ENCODE peak calls at places on chromosomes 7 and 10, in six cellular contexts. P, S, Q, G, X and A are unnamed samples.

GRCh38 chr7:112708236-112708635 is 82.0 kb downstream of the TMEM168 start:
- DNase-seq in P (no peak), S (no peak), Q (no peak), G (no peak), X (no peak), A (no peak)

GRCh38 chr10:90112681-90113080 is 411.3 kb downstream of the KIF20B start:
- DNase-seq in P (no peak), S (no peak), Q (no peak), G (no peak), X (no peak), A (no peak)

GRCh38 chr10:23413629-23414089 is 25.2 kb upstream of the OTUD1 start:
- DNase-seq in P (no peak), S (peak), Q (no peak), G (no peak), X (no peak), A (no peak)

GRCh38 chr7:112495820-112496462 is 15.2 kb downstream of the LSMEM1 start:
- DNase-seq in P (no peak), S (peak), Q (no peak), G (peak), X (no peak), A (peak)

GRCh38 chr10:129523031-129523722 is 56.1 kb downstream of the MGMT start:
- DNase-seq in P (no peak), S (no peak), Q (no peak), G (no peak), X (no peak), A (no peak)

GRCh38 chr10:94677691-94678090 is 5.8 kb upstream of the CYP2C18 start:
- DNase-seq in P (no peak), S (no peak), Q (no peak), G (no peak), X (no peak), A (no peak)

GRCh38 chr7:155451522-155452239 is 6.2 kb upstream of the EN2 start:
- DNase-seq in P (no peak), S (no peak), Q (no peak), G (no peak), X (no peak), A (no peak)

GRCh38 chr7:91031757-91032156 is 232.5 kb upstream of the FZD1 start:
- DNase-seq in P (no peak), S (no peak), Q (no peak), G (no peak), X (no peak), A (no peak)

GRCh38 chr10:29083096-29083495 is 205.8 kb upstream of the LYZL1 start:
- DNase-seq in P (no peak), S (no peak), Q (peak), G (no peak), X (no peak), A (no peak)

GRCh38 chr10:130141878-130142277 is 5.7 kb downstream of the GLRX3 start:
- DNase-seq in P (no peak), S (peak), Q (no peak), G (no peak), X (no peak), A (no peak)

GRCh38 chr7:15113752-15114151 is 211.2 kb upstream of the DGKB start:
- DNase-seq in P (no peak), S (no peak), Q (no peak), G (no peak), X (no peak), A (no peak)

GRCh38 chr7:157587487-157588270 is 250.9 kb downstream of the DNAJB6 start:
- DNase-seq in P (no peak), S (no peak), Q (no peak), G (no peak), X (peak), A (no peak)

GRCh38 chr10:101235766-101236165 is 6.5 kb upstream of the LBX1 start:
- DNase-seq in P (no peak), S (no peak), Q (no peak), G (no peak), X (no peak), A (no peak)

GRCh38 chr10:47065903-47066302 is 154.7 kb downstream of the PTPN20 start:
- DNase-seq in P (no peak), S (no peak), Q (no peak), G (no peak), X (no peak), A (no peak)

GRCh38 chr7:50393547-50394252 is 56.5 kb downstream of the FIGNL1 start:
- DNase-seq in P (peak), S (peak), Q (no peak), G (no peak), X (no peak), A (peak)

GRCh38 chr10:42781893-42782445 is 626 bp upstream of the BMS1 start:
- DNase-seq in P (no peak), S (no peak), Q (peak), G (no peak), X (no peak), A (no peak)

GRCh38 chr10:48470115-48470892 is 134.6 kb downstream of the ARHGAP22 start:
- DNase-seq in P (no peak), S (no peak), Q (peak), G (no peak), X (peak), A (no peak)

GRCh38 chr10:75110006-75110632 is 1.3 kb upstream of the SAMD8 start:
- DNase-seq in P (no peak), S (no peak), Q (no peak), G (no peak), X (no peak), A (no peak)

GRCh38 chr7:3204526-3204925 is 96.5 kb upstream of the SDK1 start:
- DNase-seq in P (no peak), S (no peak), Q (no peak), G (no peak), X (no peak), A (no peak)

GRCh38 chr10:107442035-107442505 is 277.6 kb upstream of the SORCS1 start:
- DNase-seq in P (no peak), S (peak), Q (no peak), G (peak), X (no peak), A (no peak)

GRCh38 chr7:47266131-47266706 is 315.7 kb downstream of the TNS3 start:
- DNase-seq in P (no peak), S (peak), Q (peak), G (peak), X (peak), A (no peak)

GRCh38 chr7:21256310-21256877 is 171.5 kb upstream of the SP4 start:
- DNase-seq in P (no peak), S (no peak), Q (peak), G (peak), X (no peak), A (no peak)

GRCh38 chr7:36545291-36545690 is 155.6 kb downstream of the ANLN start:
- DNase-seq in P (no peak), S (no peak), Q (no peak), G (no peak), X (no peak), A (no peak)

GRCh38 chr10:63133787-63134557 is 844 bp downstream of the NRBF2 start:
- DNase-seq in P (no peak), S (peak), Q (no peak), G (no peak), X (no peak), A (no peak)

GRCh38 chr7:47669178-47669878 is 87.4 kb upstream of the TNS3 start:
- DNase-seq in P (no peak), S (peak), Q (no peak), G (peak), X (peak), A (no peak)